ENCODE peak calls at places on chromosomes 7 and 10, in seven cellular contexts. S, U, V, R, T, E and N are unnamed samples.

GRCh38 chr7:104943502-104944343 is 70.3 kb upstream of the KMT2E start:
- DNase-seq in S (no peak), V (peak; percentile 94), T (peak; percentile 76), R (peak; percentile 94), E (peak; percentile 83), U (peak; percentile 54), N (peak; percentile 73)

GRCh38 chr10:129652521-129653201 is 185.6 kb downstream of the MGMT start:
- DNase-seq in T (no peak), E (no peak), S (no peak), U (no peak), R (no peak), V (no peak), N (no peak)

GRCh38 chr10:3452234-3452633 is 279.7 kb upstream of the PITRM1 start:
- DNase-seq in S (peak; percentile 97), R (no peak), V (no peak), T (no peak), U (no peak), E (no peak), N (no peak)

GRCh38 chr10:16975188-16975587 is 154.4 kb downstream of the CUBN start:
- DNase-seq in E (no peak), S (no peak), R (no peak), U (no peak), T (no peak), V (no peak), N (no peak)

GRCh38 chr10:71191459-71192113 is 20.8 kb upstream of the UNC5B start:
- DNase-seq in R (no peak), S (no peak), T (no peak), E (no peak), U (no peak), V (no peak), N (peak; percentile 80)

GRCh38 chr7:132455306-132455705 is 121.0 kb downstream of the PLXNA4 start:
- DNase-seq in R (no peak), E (no peak), T (no peak), V (no peak), U (no peak), S (no peak), N (no peak)

GRCh38 chr10:22345301-22346086 is at the start of gene SPAG6:
- DNase-seq in E (no peak), S (no peak), V (no peak), U (no peak), T (no peak), R (no peak), N (peak; percentile 84)

GRCh38 chr10:3874988-3875841 is 90.2 kb upstream of the KLF6 start:
- DNase-seq in R (no peak), S (no peak), T (no peak), V (no peak), U (no peak), E (peak; percentile 92), N (no peak)

GRCh38 chr10:128400564-128400963 is 274.3 kb upstream of the MKI67 start:
- DNase-seq in U (no peak), R (no peak), S (no peak), T (no peak), E (no peak), V (no peak), N (no peak)

GRCh38 chr10:3239066-3239919 is 66.7 kb upstream of the PITRM1 start:
- DNase-seq in U (peak; percentile 71), V (peak; percentile 45), T (peak; percentile 57), S (peak; percentile 68), E (no peak), R (peak; percentile 28), N (peak; percentile 81)

GRCh38 chr7:57343901-57344622 is 105.9 kb upstream of the ZNF716 start:
- DNase-seq in V (no peak), T (no peak), R (no peak), S (no peak), U (no peak), E (no peak), N (no peak)

GRCh38 chr7:57344957-57345356 is 105.0 kb upstream of the ZNF716 start:
- DNase-seq in R (no peak), S (no peak), U (no peak), V (no peak), T (no peak), E (no peak), N (no peak)

GRCh38 chr7:57342954-57343353 is 107.0 kb upstream of the ZNF716 start:
- DNase-seq in T (no peak), R (no peak), E (no peak), V (no peak), U (no peak), S (no peak), N (no peak)

GRCh38 chr7:57354195-57354594 is 95.8 kb upstream of the ZNF716 start:
- DNase-seq in R (no peak), V (no peak), S (no peak), E (no peak), T (no peak), U (no peak), N (no peak)

DNA sequence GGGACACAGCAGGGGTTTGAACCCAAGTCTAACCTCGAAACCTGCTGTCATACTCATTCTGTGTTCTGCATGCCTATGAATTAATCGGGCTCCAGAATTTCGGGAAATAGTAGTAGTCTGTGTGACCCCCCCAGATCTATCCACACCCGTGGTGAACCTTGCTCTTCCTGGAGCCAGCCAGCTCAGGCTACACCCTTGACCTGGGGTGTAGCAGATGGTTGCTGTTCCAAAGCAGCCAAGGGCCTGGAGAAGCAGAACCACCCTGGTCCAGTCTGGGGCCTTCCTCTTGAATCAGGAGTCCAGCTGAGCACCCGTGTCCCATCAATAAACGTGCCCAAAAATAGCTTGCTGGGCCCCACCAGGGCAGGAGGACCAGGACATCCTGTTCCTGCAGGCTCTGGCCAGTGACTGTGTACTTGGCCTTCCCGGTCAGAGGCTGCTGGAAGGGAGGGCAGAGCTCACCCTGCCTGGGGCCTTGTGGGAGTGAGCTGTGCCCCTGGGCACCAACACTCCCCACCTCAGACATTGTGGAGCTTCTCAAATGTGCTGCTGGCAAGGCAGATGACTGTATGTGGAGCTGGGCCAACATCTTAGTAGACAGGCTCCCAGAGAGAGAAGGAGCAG is 101.2 kb upstream of the ZNF716 start:
- DNase-seq in E (no peak), S (no peak), R (no peak), U (no peak), V (no peak), T (no peak), N (no peak)
- TF ChIP-seq RAD21 in E (no peak), S (no peak), R (no peak), U (no peak), V (no peak), T (no peak), N (no peak)

GRCh38 chr7:36208997-36209813 is 56.2 kb downstream of the EEPD1 start:
- DNase-seq in R (peak; percentile 35), V (no peak), S (peak; percentile 62), E (no peak), U (peak; percentile 22), T (no peak), N (no peak)

GRCh38 chr7:36209814-36210183 is 56.7 kb downstream of the EEPD1 start:
- DNase-seq in U (no peak), R (no peak), V (no peak), E (no peak), T (no peak), S (no peak), N (no peak)

GRCh38 chr7:36208406-36208805 is 55.4 kb downstream of the EEPD1 start:
- DNase-seq in U (no peak), T (no peak), E (no peak), R (no peak), S (peak; percentile 41), V (no peak), N (no peak)

GRCh38 chr7:36207451-36208291 is 54.6 kb downstream of the EEPD1 start:
- DNase-seq in U (peak; percentile 90), V (no peak), T (no peak), R (peak; percentile 39), S (peak; percentile 96), E (no peak), N (peak; percentile 60)

DNA sequence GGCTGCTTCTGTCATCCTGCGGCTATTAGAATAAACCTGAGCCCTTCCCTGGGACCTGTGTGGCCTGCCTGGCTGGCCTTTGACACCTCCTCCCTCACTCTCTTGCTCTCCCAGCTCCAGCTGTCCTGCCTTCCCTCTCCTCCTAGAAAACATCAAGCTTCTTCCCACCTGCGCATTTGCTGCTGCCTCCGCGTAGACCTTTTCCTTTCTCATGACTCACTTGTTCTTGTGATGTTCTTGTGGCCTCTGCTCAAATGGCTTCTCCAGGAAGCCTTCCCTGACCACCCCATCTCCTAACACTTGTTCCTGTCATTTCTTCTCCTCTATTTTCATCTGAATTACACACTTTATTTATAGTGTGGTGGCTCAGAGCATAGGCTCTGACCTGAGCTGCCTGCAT is 57.5 kb downstream of the EEPD1 start:
- DNase-seq in R (no peak), U (no peak), S (peak; percentile 54), E (no peak), T (no peak), V (no peak), N (no peak)
- TF ChIP-seq RAD21 in R (no peak), U (no peak), S (no peak), E (no peak), T (no peak), V (no peak), N (no peak)

GRCh38 chr10:94324609-94325233 is 38.0 kb downstream of the NOC3L start:
- DNase-seq in E (no peak), V (no peak), T (no peak), S (no peak), U (no peak), R (no peak), N (no peak)
- TF ChIP-seq RAD21 in E (no peak), V (no peak), T (no peak), S (no peak), U (no peak), R (no peak), N (no peak)

GRCh38 chr7:17915796-17916195 is 24.5 kb downstream of the SNX13 start:
- DNase-seq in T (no peak), S (no peak), R (no peak), E (no peak), U (no peak), V (no peak), N (no peak)
- TF ChIP-seq RAD21 in T (no peak), S (no peak), R (no peak), E (no peak), U (no peak), V (no peak), N (no peak)